ENCODE peak calls at places on chromosome 1, in six cellular contexts. Y is T-cell, U is T-helper 2 cell, D is NCI-H187 treated with DMSO at 0.1 percent for 48 hours, X is EL, C is omental fat pad. H is an unnamed sample.

GRCh38 chr1:22700121-22700520 is 10.5 kb upstream of the EPHB2 start:
- DNase-seq in Y (no peak), U (no peak), D (no peak), X (no peak), C (no peak), H (no peak)

GRCh38 chr1:215188302-215188950 is 105.9 kb downstream of the KCNK2 start:
- DNase-seq in Y (no peak), U (no peak), D (no peak), X (peak), C (no peak), H (no peak)

GRCh38 chr1:96048572-96048971 is 673.0 kb upstream of the PTBP2 start:
- DNase-seq in Y (no peak), U (no peak), D (no peak), X (no peak), C (no peak), H (no peak)

GRCh38 chr1:20751462-20751990 is 19.0 kb upstream of the SH2D5 start:
- DNase-seq in Y (no peak), U (no peak), D (no peak), X (no peak), C (no peak), H (no peak)

GRCh38 chr1:234986750-234987414 is 141.8 kb downstream of the TOMM20 start:
- DNase-seq in Y (no peak), U (no peak), D (no peak), X (no peak), C (no peak), H (no peak)

GRCh38 chr1:224696891-224697765 is 81.0 kb downstream of the CNIH3 start:
- DNase-seq in Y (no peak), U (no peak), D (no peak), X (peak), C (no peak), H (no peak)

GRCh38 chr1:59685101-59685500 is 129.6 kb upstream of the HOOK1 start:
- DNase-seq in Y (no peak), U (no peak), D (no peak), X (no peak), C (no peak), H (no peak)

GRCh38 chr1:234554157-234554477 is 55.9 kb downstream of the IRF2BP2 start:
- DNase-seq in Y (no peak), U (no peak), D (no peak), X (no peak), C (no peak), H (no peak)

GRCh38 chr1:99680258-99680657 is 34.3 kb downstream of the PALMD start:
- DNase-seq in Y (no peak), U (no peak), D (no peak), X (peak), C (no peak), H (no peak)

GRCh38 chr1:66599346-66599745 is 65.4 kb downstream of the SGIP1 start:
- DNase-seq in Y (no peak), U (no peak), D (no peak), X (peak), C (no peak), H (no peak)

GRCh38 chr1:182713939-182714338 is 29.6 kb upstream of the RGS8 start:
- DNase-seq in Y (no peak), U (no peak), D (no peak), X (no peak), C (no peak), H (no peak)

GRCh38 chr1:84836145-84836544 is 56.9 kb downstream of the LPAR3 start:
- DNase-seq in Y (no peak), U (no peak), D (no peak), X (peak), C (no peak), H (no peak)

GRCh38 chr1:231036416-231036815 is 3.6 kb downstream of the FAM89A start:
- DNase-seq in Y (no peak), U (no peak), D (no peak), X (no peak), C (no peak), H (no peak)

GRCh38 chr1:11412166-11412565 is 66.8 kb upstream of the DISP3 start:
- DNase-seq in Y (no peak), U (no peak), D (no peak), X (no peak), C (no peak), H (no peak)

GRCh38 chr1:222048030-222048632 is 306.2 kb upstream of the DUSP10 start:
- DNase-seq in Y (no peak), U (no peak), D (no peak), X (peak), C (no peak), H (no peak)

GRCh38 chr1:147238053-147238902 is 4.2 kb upstream of the CHD1L start:
- DNase-seq in Y (no peak), U (no peak), D (no peak), X (no peak), C (no peak), H (no peak)

GRCh38 chr1:231171623-231172197 is 9.9 kb downstream of the TRIM67 start:
- DNase-seq in Y (no peak), U (no peak), D (no peak), X (peak), C (no peak), H (no peak)

GRCh38 chr1:247111636-247112478 is 7.7 kb upstream of the ZNF669 start:
- DNase-seq in Y (no peak), U (no peak), D (no peak), X (peak), C (no peak), H (peak)

GRCh38 chr1:100607628-100608240 is 69.8 kb downstream of the GPR88 start:
- DNase-seq in Y (no peak), U (no peak), D (no peak), X (no peak), C (no peak), H (no peak)

GRCh38 chr1:109425902-109426277 is 358 bp downstream of the PSMA5 start:
- DNase-seq in Y (peak), U (peak), D (no peak), X (peak), C (peak), H (peak)

GRCh38 chr1:3397311-3397710 is 57.2 kb upstream of the ARHGEF16 start:
- DNase-seq in Y (no peak), U (no peak), D (no peak), X (no peak), C (no peak), H (no peak)

GRCh38 chr1:15424146-15424667 is 14.0 kb upstream of the CTRC start:
- DNase-seq in Y (no peak), U (no peak), D (peak), X (no peak), C (no peak), H (no peak)

GRCh38 chr1:82919828-82920227 is 1079.1 kb downstream of the TTLL7 start:
- DNase-seq in Y (no peak), U (no peak), D (no peak), X (no peak), C (no peak), H (no peak)

GRCh38 chr1:66278260-66279046 is 255.5 kb upstream of the SGIP1 start:
- DNase-seq in Y (no peak), U (no peak), D (no peak), X (no peak), C (no peak), H (no peak)

GRCh38 chr1:211326528-211327340 is at the start of gene TRAF5:
- DNase-seq in Y (no peak), U (peak), D (no peak), X (peak), C (no peak), H (peak)

GRCh38 chr1:11691302-11691914 is at the start of gene DRAXIN:
- DNase-seq in Y (no peak), U (no peak), D (no peak), X (no peak), C (no peak), H (no peak)

GRCh38 chr1:37752213-37752582 is 12.7 kb downstream of the EPHA10 start:
- DNase-seq in Y (no peak), U (no peak), D (no peak), X (no peak), C (no peak), H (no peak)

H was measured in immature natural killer cell.